ENCODE peak calls at places on chromosomes 11 and 22, in nine cellular contexts. W is small intestine; G is GM12878; V is stimulated activated CD4-positive, alpha-beta T cell treated with anti-CD3 and anti-CD28 coated beads, Interleukin-15, amount 100 ng/mL, for 1 hour; F is GM10248; Z is nephron progenitor cell; J is AG09319; I is H9; Y is C1 segment of cervical spinal cord. Q is an unnamed sample.

GRCh38 chr22:36453266-36453607 is 28.2 kb downstream of the TXN2 start:
- DNase-seq in W (peak), G (no peak), V (no peak), F (no peak), Z (no peak), J (no peak), I (no peak), Y (no peak), Q (no peak)

GRCh38 chr11:130894322-130895025 is 21.8 kb downstream of the SNX19 start:
- DNase-seq in W (peak), G (peak), V (peak), F (peak), Z (peak), J (no peak), I (peak), Y (peak), Q (peak)

GRCh38 chr11:20050048-20050447 is 110.2 kb downstream of the DBX1 start:
- DNase-seq in W (no peak), G (no peak), V (no peak), F (no peak), Z (no peak), J (no peak), I (no peak), Y (no peak), Q (no peak)

GRCh38 chr11:112958670-112959069 is 2.5 kb upstream of the NCAM1 start:
- DNase-seq in W (no peak), G (no peak), V (no peak), F (no peak), Z (no peak), J (no peak), I (no peak), Y (no peak), Q (no peak)

GRCh38 chr11:11081273-11081672 is 223.4 kb upstream of the ZBED5 start:
- DNase-seq in W (no peak), G (no peak), V (no peak), F (no peak), Z (no peak), J (no peak), I (no peak), Y (no peak), Q (no peak)

GRCh38 chr11:73383249-73384126 is 7.3 kb downstream of the RELT start:
- DNase-seq in W (peak), G (no peak), V (no peak), F (no peak), Z (no peak), J (no peak), I (no peak), Y (peak), Q (no peak)

GRCh38 chr11:46240371-46240770 is 37.1 kb upstream of the CREB3L1 start:
- DNase-seq in W (no peak), G (no peak), V (no peak), F (no peak), Z (no peak), J (no peak), I (no peak), Y (no peak), Q (no peak)

GRCh38 chr11:9330387-9331384 is 16.3 kb upstream of the TMEM41B start:
- DNase-seq in W (no peak), G (no peak), V (no peak), F (no peak), Z (no peak), J (peak), I (no peak), Y (no peak), Q (no peak)

GRCh38 chr11:75365711-75366181 is 14.3 kb upstream of the ARRB1 start:
- DNase-seq in W (no peak), G (no peak), V (no peak), F (no peak), Z (no peak), J (no peak), I (no peak), Y (no peak), Q (no peak)

GRCh38 chr11:1092919-1093318 is 18.2 kb downstream of the MUC2 start:
- DNase-seq in W (no peak), G (no peak), V (no peak), F (no peak), Z (no peak), J (no peak), I (no peak), Y (no peak), Q (no peak)

GRCh38 chr11:96246718-96247540 is 96.1 kb downstream of the MAML2 start:
- DNase-seq in W (no peak), G (no peak), V (no peak), F (no peak), Z (no peak), J (no peak), I (no peak), Y (no peak), Q (no peak)

GRCh38 chr11:10669258-10670033 is 24.1 kb downstream of the IRAG1 start:
- DNase-seq in W (peak), G (no peak), V (no peak), F (no peak), Z (peak), J (no peak), I (no peak), Y (no peak), Q (no peak)

GRCh38 chr11:121237686-121238658 is 54.6 kb upstream of the SC5D start:
- DNase-seq in W (no peak), G (peak), V (no peak), F (no peak), Z (no peak), J (no peak), I (no peak), Y (no peak), Q (no peak)

GRCh38 chr11:108115495-108116140 is 5.7 kb upstream of the ACAT1 start:
- DNase-seq in W (peak), G (no peak), V (no peak), F (no peak), Z (no peak), J (peak), I (peak), Y (peak), Q (peak)

GRCh38 chr22:30636226-30637077 is 871 bp downstream of the SLC35E4 start:
- DNase-seq in W (peak), G (no peak), V (no peak), F (no peak), Z (no peak), J (no peak), I (peak), Y (peak), Q (no peak)

Q was measured in posterior cingulate gyrus.